ENCODE peak calls at places on chromosomes 12 and 14, in eight cellular contexts. C, Z, H, E, G, R, P and Y are unnamed samples.

GRCh38 chr14:60095781-60096450 is 4.2 kb downstream of the PCNX4 start:
- DNase-seq in C (peak; percentile 79), R (no peak), H (no peak), P (no peak), G (no peak), Z (no peak), E (no peak), Y (no peak)

GRCh38 chr14:88164906-88165534 is 158.0 kb downstream of the KCNK10 start:
- DNase-seq in E (no peak), C (no peak), H (no peak), P (no peak), R (no peak), Z (no peak), G (no peak), Y (no peak)

GRCh38 chr12:123268850-123269249 is 2.8 kb downstream of the CDK2AP1 start:
- DNase-seq in C (no peak), H (no peak), G (no peak), P (peak; percentile 39), E (no peak), Z (no peak), R (no peak), Y (peak; percentile 76)

GRCh38 chr12:75488553-75488952 is 8.0 kb downstream of the GLIPR1 start:
- DNase-seq in G (peak; percentile 17), Z (no peak), E (no peak), P (no peak), H (peak; percentile 73), C (peak; percentile 29), R (peak; percentile 17), Y (no peak)

GRCh38 chr14:72710212-72710611 is 183.7 kb downstream of the DPF3 start:
- DNase-seq in P (no peak), R (no peak), H (no peak), E (peak; percentile 18), C (no peak), G (no peak), Z (no peak), Y (no peak)

GRCh38 chr12:19669793-19670192 is 230.5 kb downstream of the AEBP2 start:
- DNase-seq in C (no peak), E (no peak), P (no peak), H (no peak), G (no peak), R (no peak), Z (no peak), Y (no peak)

GRCh38 chr14:51616724-51617409 is 34.8 kb upstream of the FRMD6 start:
- DNase-seq in H (no peak), G (no peak), P (no peak), Z (no peak), E (no peak), R (peak; percentile 75), C (peak; percentile 97), Y (no peak)

GRCh38 chr14:64612021-64612380 is 62.2 kb downstream of the PPP1R36 start:
- DNase-seq in P (no peak), G (peak; percentile 34), E (no peak), R (no peak), C (peak; percentile 91), H (peak; percentile 89), Z (no peak), Y (no peak)

GRCh38 chr12:21751517-21751916 is 23.0 kb downstream of the KCNJ8 start:
- DNase-seq in Z (no peak), P (no peak), R (no peak), G (no peak), C (no peak), H (no peak), E (no peak), Y (no peak)

GRCh38 chr12:123063535-123063934 is 83.1 kb downstream of the ARL6IP4 start:
- DNase-seq in E (no peak), C (no peak), Z (no peak), R (no peak), H (peak; percentile 84), G (peak; percentile 45), P (no peak), Y (no peak)

GRCh38 chr14:59688224-59689170 is 111.9 kb upstream of the CCDC175 start:
- DNase-seq in C (peak; percentile 10), Z (no peak), H (peak; percentile 84), R (peak; percentile 50), E (no peak), G (peak; percentile 57), P (no peak), Y (no peak)

GRCh38 chr12:103495158-103495782 is 498 bp downstream of the C12orf42 start:
- DNase-seq in H (peak; percentile 75), C (no peak), Z (peak; percentile 75), G (peak; percentile 50), P (no peak), R (no peak), E (no peak), Y (peak; percentile 95)

GRCh38 chr12:51678086-51678724 is 87.2 kb downstream of the SCN8A start:
- DNase-seq in H (peak; percentile 79), G (peak; percentile 76), C (peak; percentile 26), R (peak; percentile 30), Z (no peak), P (no peak), E (no peak), Y (no peak)

GRCh38 chr14:67820428-67820881 is 876 bp downstream of the RAD51B start:
- DNase-seq in Z (no peak), R (no peak), E (no peak), H (peak; percentile 83), C (peak; percentile 12), G (no peak), P (no peak), Y (no peak)

GRCh38 chr12:57127101-57127709 is 1.1 kb upstream of the LRP1 start:
- DNase-seq in P (peak; percentile 73), H (peak; percentile 89), E (peak; percentile 85), Z (peak; percentile 89), C (no peak), R (peak; percentile 90), G (peak; percentile 89), Y (peak; percentile 80)

GRCh38 chr14:21136024-21136423 is 19.8 kb downstream of the OR5AU1 start:
- DNase-seq in G (peak; percentile 12), P (no peak), Z (no peak), E (no peak), R (no peak), C (peak; percentile 10), H (peak; percentile 19), Y (no peak)

DNA sequence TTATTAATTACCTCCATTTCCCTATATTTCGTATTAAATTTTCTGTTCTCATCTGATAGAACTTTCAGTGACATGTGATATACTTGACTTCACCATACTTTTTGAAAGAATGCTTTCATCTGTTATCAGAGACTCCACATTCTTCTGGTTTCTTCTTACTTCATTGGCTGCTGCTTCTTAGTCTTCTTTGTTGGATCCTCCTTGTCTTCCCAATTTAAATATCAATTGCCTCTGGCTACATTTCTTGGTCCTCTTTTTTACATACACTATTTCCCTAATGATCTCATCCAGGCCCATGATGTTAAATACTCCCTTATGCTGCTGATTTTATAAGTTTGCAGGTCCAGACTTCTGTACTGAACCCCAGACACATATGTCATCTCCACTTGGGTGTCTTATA is 22.0 kb downstream of the OR5AU1 start:
- DNase-seq in H (peak; percentile 60), P (no peak), C (no peak), R (no peak), Z (no peak), E (no peak), G (no peak), Y (no peak)
- H3K4me1 ChIP-seq in H (no peaks in the 10 kb centered on the region), P (no peaks in the 10 kb centered on the region), C (no peaks in the 10 kb centered on the region), R (no peaks in the 10 kb centered on the region), Z (no peaks in the 10 kb centered on the region), E (no peaks in the 10 kb centered on the region), G (no peaks in the 10 kb centered on the region), Y (no peaks in the 10 kb centered on the region)

GRCh38 chr12:109781668-109782321 is 51.4 kb downstream of the TRPV4 start:
- DNase-seq in H (no peak), C (no peak), Z (peak; percentile 10), G (no peak), E (no peak), R (no peak), P (no peak), Y (no peak)

GRCh38 chr12:109783135-109783964 is 49.8 kb downstream of the TRPV4 start:
- DNase-seq in R (no peak), E (no peak), H (no peak), C (no peak), Z (no peak), P (no peak), G (no peak), Y (no peak)

GRCh38 chr12:109779382-109779781 is 53.8 kb downstream of the TRPV4 start:
- DNase-seq in Z (peak; percentile 20), C (no peak), H (peak; percentile 79), G (no peak), P (no peak), R (peak; percentile 30), E (no peak), Y (peak; percentile 33)

GRCh38 chr12:109783965-109784244 is 49.3 kb downstream of the TRPV4 start:
- DNase-seq in C (no peak), G (no peak), H (no peak), Z (no peak), R (no peak), P (no peak), E (no peak), Y (no peak)

GRCh38 chr12:109782322-109782695 is 50.9 kb downstream of the TRPV4 start:
- DNase-seq in R (no peak), H (no peak), C (no peak), E (no peak), G (no peak), Z (no peak), P (no peak), Y (no peak)
- H3K4me1 ChIP-seq in R (peaks cover 5% of the 10 kb centered on the region), H (no peaks in the 10 kb centered on the region), C (no peaks in the 10 kb centered on the region), E (no peaks in the 10 kb centered on the region), G (peaks cover 2% of the 10 kb centered on the region), Z (no peaks in the 10 kb centered on the region), P (no peaks in the 10 kb centered on the region), Y (no peaks in the 10 kb centered on the region)

DNA sequence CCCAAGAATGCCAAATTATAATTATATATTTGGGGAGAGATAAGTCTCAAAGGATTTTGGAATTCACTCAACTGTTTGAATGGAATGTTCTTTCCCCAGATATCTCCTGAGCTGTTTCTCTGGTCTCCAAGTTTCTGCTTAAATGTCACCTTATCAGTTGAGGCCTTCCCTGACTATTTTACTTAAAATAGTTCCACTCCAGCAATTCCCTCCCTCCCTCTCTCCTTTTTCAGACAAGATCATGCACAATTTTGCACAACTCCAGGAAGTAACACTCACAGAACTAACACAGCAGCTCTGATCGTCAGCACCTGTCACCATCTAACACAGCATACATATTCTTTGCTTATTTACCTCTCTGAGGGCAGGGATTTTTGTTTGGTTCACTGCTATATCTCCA is 12.5 kb downstream of the BTG1 start:
- DNase-seq in H (no peak), C (peak; percentile 45), G (peak; percentile 66), E (no peak), Z (no peak), R (no peak), P (no peak), Y (no peak)
- H3K4me1 ChIP-seq in H (no peaks in the 10 kb centered on the region), C (peaks cover 33% of the 10 kb centered on the region), G (peaks cover 78% of the 10 kb centered on the region), E (peaks cover 73% of the 10 kb centered on the region), Z (peaks cover 22% of the 10 kb centered on the region), R (peaks cover 22% of the 10 kb centered on the region), P (peaks cover 8% of the 10 kb centered on the region), Y (peaks cover 93% of the 10 kb centered on the region)

DNA sequence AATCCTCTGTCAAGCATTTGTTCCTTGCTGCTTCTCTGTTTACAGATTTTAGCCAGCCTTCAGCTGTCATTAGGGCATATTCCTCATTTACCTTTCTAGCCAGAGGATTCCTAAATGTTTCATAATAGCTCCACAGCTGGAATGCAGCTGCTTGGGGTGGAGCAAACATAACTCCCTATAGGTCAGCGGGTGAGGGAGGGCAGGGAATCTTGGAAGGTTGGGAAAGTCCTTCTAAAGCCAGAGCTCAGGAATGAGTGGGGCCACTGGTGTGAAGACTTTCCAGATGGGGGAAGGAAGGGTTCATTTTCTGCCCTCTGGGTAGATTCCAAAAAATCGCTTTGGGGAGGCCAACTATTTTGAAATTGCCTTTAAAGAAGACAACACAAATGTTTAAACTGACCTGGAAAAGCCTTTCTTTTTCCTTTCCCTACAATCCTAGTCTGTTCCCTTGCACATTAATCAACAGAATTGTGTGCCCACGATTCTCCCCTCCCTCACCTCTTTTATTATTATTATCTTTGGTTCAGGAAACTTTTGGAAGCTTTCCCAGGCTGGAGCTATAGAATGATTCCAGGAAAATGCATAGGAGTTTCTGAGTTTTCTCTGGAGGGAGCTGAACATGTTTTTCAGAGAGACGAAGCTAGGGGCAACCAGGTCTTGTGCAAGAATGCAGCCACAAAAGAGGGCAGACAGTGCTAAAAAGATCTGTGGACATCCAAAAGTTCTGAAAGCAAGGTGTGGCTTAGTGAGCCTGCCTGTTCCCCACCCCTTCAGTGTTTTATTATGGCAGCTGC is 16.5 kb upstream of the IRF2BPL start:
- DNase-seq in Z (no peak), H (peak; percentile 59), C (no peak), P (peak; percentile 64), E (peak; percentile 93), R (peak; percentile 47), G (no peak), Y (no peak)
- H3K4me1 ChIP-seq in Z (peaks cover 55% of the 10 kb centered on the region), H (peaks cover 18% of the 10 kb centered on the region), C (peaks cover 55% of the 10 kb centered on the region), P (peaks cover 29% of the 10 kb centered on the region), E (peaks cover 66% of the 10 kb centered on the region), R (peaks cover 55% of the 10 kb centered on the region), G (peaks cover 63% of the 10 kb centered on the region), Y (peaks cover 74% of the 10 kb centered on the region)